ENCODE peak calls at places on chromosomes 12 and 14, in eight cellular contexts. O is GM12865, Q is AG10803, J is fibroblast of the aortic adventitia, V is progenitor cell of endocrine pancreas, C is RWPE1, B is cardiac muscle cell, I is left ventricle myocardium inferior. H is an unnamed sample.

GRCh38 chr12:32134144-32134888 is 27.7 kb downstream of the BICD1 start:
- DNase-seq in Q (peak; percentile 65), B (peak; percentile 43), O (peak; percentile 91), V (no peak), C (no peak), J (peak; percentile 72), I (no peak), H (no peak)

GRCh38 chr12:104454997-104455396 is 1.8 kb upstream of the CHST11 start:
- DNase-seq in Q (peak; percentile 71), O (no peak), B (peak; percentile 49), I (no peak), C (peak; percentile 93), J (peak; percentile 62), V (no peak), H (no peak)

GRCh38 chr12:56634837-56635538 is 4.9 kb upstream of the BAZ2A start:
- DNase-seq in I (peak; percentile 75), C (peak; percentile 93), Q (peak; percentile 78), B (peak; percentile 86), J (peak; percentile 78), O (peak; percentile 84), V (peak; percentile 44), H (peak; percentile 87)

GRCh38 chr12:130013771-130014484 is 110.1 kb upstream of the TMEM132D start:
- DNase-seq in V (peak; percentile 69), C (peak; percentile 48), J (no peak), O (peak; percentile 36), Q (peak; percentile 20), B (peak; percentile 13), I (peak; percentile 22), H (no peak)

GRCh38 chr14:64721899-64722298 is 17.7 kb downstream of the PLEKHG3 start:
- DNase-seq in O (no peak), C (no peak), Q (peak; percentile 56), V (no peak), I (no peak), J (peak; percentile 26), B (no peak), H (no peak)

GRCh38 chr14:65333926-65334687 is 78.4 kb upstream of the FUT8 start:
- DNase-seq in O (no peak), J (peak; percentile 91), B (peak; percentile 88), Q (peak; percentile 93), I (peak; percentile 30), C (no peak), V (no peak), H (no peak)

GRCh38 chr12:26109343-26109841 is 15.4 kb downstream of the BHLHE41 start:
- DNase-seq in J (peak; percentile 72), I (peak; percentile 18), B (peak; percentile 68), C (no peak), V (no peak), O (no peak), Q (no peak), H (no peak)

GRCh38 chr12:95083471-95083870 is 10.1 kb upstream of the NR2C1 start:
- DNase-seq in I (no peak), O (no peak), Q (peak; percentile 50), C (no peak), J (peak; percentile 78), V (no peak), B (peak; percentile 55), H (no peak)

GRCh38 chr12:67413577-67413976 is 144.4 kb downstream of the CAND1 start:
- DNase-seq in J (no peak), B (no peak), C (peak; percentile 49), I (no peak), V (no peak), Q (no peak), O (no peak), H (no peak)

GRCh38 chr14:61258985-61259384 is 22.2 kb downstream of the TMEM30B start:
- DNase-seq in Q (peak; percentile 52), C (no peak), J (peak; percentile 50), O (no peak), I (no peak), B (no peak), V (no peak), H (no peak)

GRCh38 chr12:78248321-78248720 is 417.6 kb downstream of the NAV3 start:
- DNase-seq in Q (no peak), C (no peak), O (no peak), B (no peak), V (no peak), J (no peak), I (no peak), H (no peak)

GRCh38 chr12:89947437-89948265 is 239.0 kb upstream of the ATP2B1 start:
- DNase-seq in Q (peak; percentile 88), B (peak; percentile 90), J (peak; percentile 94), O (no peak), I (no peak), V (no peak), C (peak; percentile 82), H (no peak)

GRCh38 chr14:22084393-22085281 is 411.0 kb upstream of the OR4E1 start:
- DNase-seq in I (no peak), O (peak; percentile 72), Q (peak; percentile 53), C (peak; percentile 32), V (no peak), B (peak; percentile 71), J (peak; percentile 70), H (no peak)

GRCh38 chr12:73352826-73353225 is 1080.7 kb downstream of the TRHDE start:
- DNase-seq in I (no peak), C (no peak), B (no peak), O (no peak), Q (no peak), V (no peak), J (no peak), H (no peak)

GRCh38 chr12:121061831-121062230 is 22.8 kb upstream of the OASL start:
- DNase-seq in V (no peak), B (peak; percentile 43), I (no peak), O (no peak), Q (peak; percentile 12), J (peak; percentile 43), C (no peak), H (no peak)

GRCh38 chr12:2489266-2489665 is 305.5 kb upstream of the FKBP4 start:
- DNase-seq in V (no peak), O (no peak), Q (no peak), I (no peak), C (no peak), J (no peak), B (no peak), H (no peak)

GRCh38 chr12:22529281-22530060 is 14.9 kb downstream of the C2CD5 start:
- DNase-seq in B (peak; percentile 32), O (peak; percentile 29), I (no peak), C (no peak), Q (peak; percentile 6), J (peak; percentile 22), V (no peak), H (no peak)

GRCh38 chr12:43957732-43958131 is 121.9 kb downstream of the TMEM117 start:
- DNase-seq in J (peak; percentile 71), I (no peak), Q (peak; percentile 69), B (peak; percentile 75), O (peak; percentile 52), C (peak; percentile 46), V (no peak), H (no peak)

GRCh38 chr12:1162083-1162760 is 171.2 kb downstream of the ERC1 start:
- DNase-seq in V (no peak), O (no peak), B (no peak), J (no peak), Q (no peak), I (no peak), C (no peak), H (no peak)

GRCh38 chr14:45089813-45090212 is 5.9 kb downstream of the PRPF39 start:
- DNase-seq in Q (peak; percentile 23), C (peak; percentile 66), I (no peak), V (no peak), J (no peak), B (peak; percentile 6), O (peak; percentile 70), H (no peak)

GRCh38 chr12:95151821-95152220 is 65.4 kb downstream of the FGD6 start:
- DNase-seq in Q (no peak), J (no peak), I (no peak), B (no peak), C (peak; percentile 43), O (no peak), V (no peak), H (no peak)

GRCh38 chr12:109310247-109311125 is 1.4 kb upstream of the FOXN4 start:
- DNase-seq in J (no peak), O (no peak), I (no peak), C (no peak), B (no peak), Q (no peak), V (no peak), H (no peak)

DNA sequence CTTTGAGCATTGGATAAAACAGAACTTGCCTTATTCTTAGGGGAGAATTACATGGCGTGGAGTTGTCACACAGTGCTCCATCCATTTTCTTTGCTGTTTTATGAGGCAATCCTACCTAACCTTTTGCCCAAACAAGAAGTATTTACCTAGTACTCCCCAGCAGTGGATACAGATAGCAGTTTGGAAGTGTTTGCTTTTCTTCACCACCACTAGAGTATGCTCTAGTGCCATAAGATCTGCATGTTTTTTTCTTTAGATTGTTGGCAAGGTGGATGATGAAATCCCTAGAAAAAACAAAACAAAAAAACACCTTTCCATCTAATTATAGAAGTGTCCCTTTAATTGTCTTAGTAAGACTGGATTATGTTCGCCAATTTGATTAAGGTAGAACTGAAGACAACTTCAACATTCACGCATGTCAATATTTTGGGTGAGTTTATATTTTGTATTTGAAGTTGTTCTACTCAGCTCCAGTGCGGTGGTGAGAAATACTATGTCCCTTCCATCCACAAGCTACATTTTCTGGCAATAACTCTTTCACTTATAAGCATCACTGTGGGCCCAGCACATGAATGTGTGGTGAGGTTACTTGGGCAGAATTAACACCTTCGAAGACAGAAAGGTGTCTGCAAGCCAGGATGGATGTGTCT is 23.6 kb upstream of the TMEM260 start:
- DNase-seq in B (peak; percentile 65), J (peak; percentile 59), O (peak; percentile 19), C (peak; percentile 52), V (no peak), I (no peak), Q (peak; percentile 41), H (no peak)
- TF ChIP-seq CTCF in B (peak; percentile 69), J (peak; percentile 68), O (peak; percentile 60), C (peak; percentile 55), V (peak; percentile 70), I (peak; percentile 50), Q (peak; percentile 61), H (peak; percentile 54)

GRCh38 chr12:79690606-79691298 is at the start of gene PAWR:
- DNase-seq in B (peak; percentile 76), Q (peak; percentile 63), V (peak; percentile 85), C (peak; percentile 64), O (peak; percentile 88), I (peak; percentile 47), J (peak; percentile 63), H (peak; percentile 91)
- TF ChIP-seq CTCF in B (no peak), Q (peak; percentile 5), V (peak; percentile 35), C (peak; percentile 22), O (peak; percentile 24), I (peak; percentile 32), J (peak; percentile 11), H (peak; percentile 38)

GRCh38 chr12:3881208-3881980 is 8.2 kb upstream of the PARP11 start:
- DNase-seq in C (no peak), Q (no peak), O (no peak), I (no peak), B (no peak), V (no peak), J (no peak), H (no peak)
- TF ChIP-seq CTCF in C (no peak), Q (no peak), O (no peak), I (no peak), B (no peak), V (no peak), J (no peak), H (no peak)

DNA sequence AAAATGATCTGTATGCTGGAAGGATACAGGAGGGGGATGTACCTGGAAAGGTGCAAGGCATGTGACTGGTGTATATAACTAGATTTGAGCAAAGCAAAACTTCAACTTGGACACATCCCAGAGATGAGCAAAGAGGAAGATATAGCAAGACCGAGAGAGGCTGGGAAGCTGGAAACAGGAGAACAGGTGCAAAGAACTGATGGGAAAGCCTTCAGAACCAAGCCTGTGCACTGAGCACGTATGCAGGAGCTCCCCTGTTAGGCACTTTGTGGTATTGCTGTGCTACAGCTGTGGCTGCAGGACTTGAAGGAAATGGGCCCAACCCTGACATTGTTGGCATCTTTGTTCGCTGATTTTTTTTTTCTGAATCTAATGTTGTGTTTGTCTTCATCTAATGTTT is 120.7 kb upstream of the PWP1 start:
- DNase-seq in I (no peak), O (peak; percentile 41), C (no peak), J (peak; percentile 39), V (no peak), Q (peak; percentile 21), B (no peak), H (no peak)
- TF ChIP-seq CTCF in I (peak; percentile 37), O (peak; percentile 52), C (no peak), J (peak; percentile 67), V (peak; percentile 54), Q (peak; percentile 55), B (no peak), H (no peak)

H was measured in osteocyte.